ENCODE peak calls at places on chromosomes 11 and 22, in eight cellular contexts. T, F, O, E, L, W, B and V are unnamed samples.

GRCh38 chr22:24584871-24585411 is 7.9 kb downstream of the LRRC75B start:
- DNase-seq in L (no peak), O (no peak), E (no peak), W (no peak), F (no peak), B (no peak), T (no peak), V (no peak)

GRCh38 chr22:48945621-48946458 is 881.8 kb downstream of the BRD1 start:
- DNase-seq in E (no peak), B (no peak), F (no peak), O (no peak), T (no peak), L (no peak), W (no peak), V (no peak)

GRCh38 chr11:105757107-105757506 is 147.2 kb downstream of the GRIA4 start:
- DNase-seq in O (no peak), B (no peak), E (no peak), F (no peak), T (no peak), L (no peak), W (no peak), V (no peak)

GRCh38 chr22:32847067-32847491 is 45.6 kb downstream of the TIMP3 start:
- DNase-seq in F (no peak), E (no peak), O (no peak), T (no peak), L (no peak), B (no peak), W (no peak), V (no peak)

GRCh38 chr11:124219126-124219525 is 21.8 kb upstream of the OR8G1 start:
- DNase-seq in F (no peak), B (no peak), T (no peak), L (no peak), E (no peak), O (no peak), W (no peak), V (no peak)

GRCh38 chr11:19194620-19195308 is 7.0 kb downstream of the CSRP3 start:
- DNase-seq in B (no peak), W (no peak), T (no peak), O (no peak), F (no peak), L (no peak), E (no peak), V (no peak)

GRCh38 chr11:57800444-57801184 is 39.0 kb downstream of the CTNND1 start:
- DNase-seq in O (no peak), E (peak), B (peak), W (no peak), T (peak), F (peak), L (peak), V (peak)

GRCh38 chr11:79431535-79431934 is 9.3 kb downstream of the TENM4 start:
- DNase-seq in W (no peak), L (no peak), T (no peak), E (peak), F (no peak), O (no peak), B (no peak), V (no peak)

GRCh38 chr11:541433-541885 is 4.1 kb downstream of the LRRC56 start:
- DNase-seq in O (no peak), E (no peak), T (peak), L (no peak), B (no peak), F (no peak), W (no peak), V (no peak)

GRCh38 chr11:121473064-121473777 is 20.5 kb upstream of the SORL1-AS1 start:
- DNase-seq in B (no peak), F (no peak), E (no peak), T (no peak), O (no peak), L (no peak), W (no peak), V (no peak)

GRCh38 chr22:35752172-35752832 is 34.6 kb downstream of the APOL5 start:
- DNase-seq in L (no peak), B (no peak), W (no peak), F (no peak), E (no peak), O (no peak), T (no peak), V (no peak)

GRCh38 chr22:31102441-31103081 is 4.8 kb downstream of the SELENOM start:
- DNase-seq in O (no peak), F (no peak), L (no peak), W (no peak), E (peak), T (no peak), B (no peak), V (no peak)

GRCh38 chr11:124174001-124174400 is 9.1 kb upstream of the OR10D3 start:
- DNase-seq in F (peak), L (no peak), E (peak), T (peak), O (no peak), B (peak), W (no peak), V (no peak)

GRCh38 chr11:75760710-75761493 is 7.7 kb upstream of the DGAT2 start:
- DNase-seq in B (no peak), T (no peak), F (no peak), L (no peak), W (no peak), E (peak), O (no peak), V (no peak)

GRCh38 chr11:112122206-112122605 is 35.5 kb downstream of the SDHD start:
- DNase-seq in B (no peak), L (no peak), O (no peak), T (no peak), W (no peak), F (no peak), E (no peak), V (no peak)